ENCODE peak calls at places on chromosome X, in eight cellular contexts. T is K562, U is GM23338, O is sigmoid colon, X is HL-60, K is GM12891, B is SK-N-SH, V is esophagus muscularis mucosa. J is an unnamed sample.

GRCh38 chrX:147533426-147533825 is 378.3 kb upstream of the FMR1 start:
- DNase-seq in T (no peak), U (no peak), O (no peak), X (no peak), K (no peak), B (no peak), V (no peak), J (no peak)

GRCh38 chrX:31302573-31303075 is 230.8 kb upstream of the FTHL17 start:
- DNase-seq in T (no peak), U (no peak), O (no peak), X (no peak), K (no peak), B (no peak), V (no peak), J (no peak)

GRCh38 chrX:150897371-150898319 is 823 bp downstream of the CD99L2 start:
- DNase-seq in T (no peak), U (peak; percentile 57), O (no peak), X (no peak), K (no peak), B (peak; percentile 34), V (no peak), J (peak; percentile 35)

GRCh38 chrX:50698944-50699343 is 115.0 kb downstream of the SHROOM4 start:
- DNase-seq in T (no peak), U (peak; percentile 29), O (no peak), X (no peak), K (no peak), B (no peak), V (no peak), J (no peak)

GRCh38 chrX:40267334-40268118 is 169.8 kb upstream of the BCOR start:
- DNase-seq in T (no peak), U (no peak), O (peak; percentile 71), X (peak; percentile 87), K (peak; percentile 21), B (no peak), V (no peak), J (no peak)

GRCh38 chrX:74521961-74522833 is 92.2 kb downstream of the RLIM start:
- DNase-seq in T (no peak), U (no peak), O (peak; percentile 81), X (no peak), K (no peak), B (peak; percentile 25), V (no peak), J (no peak)

GRCh38 chrX:74593593-74593992 is 20.8 kb downstream of the RLIM start:
- DNase-seq in T (no peak), U (no peak), O (no peak), X (no peak), K (no peak), B (no peak), V (no peak), J (no peak)

GRCh38 chrX:107741318-107741813 is 34.2 kb downstream of the TSC22D3 start:
- DNase-seq in T (no peak), U (no peak), O (no peak), X (no peak), K (no peak), B (no peak), V (no peak), J (no peak)

GRCh38 chrX:1086444-1087409 is 125.7 kb downstream of the CRLF2 start:
- DNase-seq in T (no peak), U (no peak), O (no peak), X (no peak), K (no peak), B (no peak), V (no peak), J (no peak)

GRCh38 chrX:38817004-38817703 is 15.9 kb downstream of the MID1IP1 start:
- DNase-seq in T (peak; percentile 16), U (peak; percentile 42), O (peak; percentile 73), X (no peak), K (no peak), B (no peak), V (no peak), J (peak; percentile 68)

GRCh38 chrX:27735914-27736313 is 71.9 kb upstream of the MAGEB10 start:
- DNase-seq in T (no peak), U (no peak), O (no peak), X (no peak), K (no peak), B (no peak), V (no peak), J (no peak)

GRCh38 chrX:108022491-108023089 is 22.3 kb upstream of the VSIG1 start:
- DNase-seq in T (no peak), U (no peak), O (no peak), X (no peak), K (no peak), B (no peak), V (no peak), J (no peak)

GRCh38 chrX:108736509-108737479 is at the start of gene IRS4:
- DNase-seq in T (no peak), U (peak; percentile 90), O (no peak), X (no peak), K (no peak), B (peak; percentile 46), V (no peak), J (no peak)

GRCh38 chrX:12867746-12868145 is 874 bp downstream of the TLR7 start:
- DNase-seq in T (no peak), U (no peak), O (no peak), X (peak; percentile 49), K (no peak), B (no peak), V (no peak), J (no peak)

GRCh38 chrX:50865311-50865710 is 45.2 kb upstream of the BMP15 start:
- DNase-seq in T (no peak), U (no peak), O (no peak), X (no peak), K (no peak), B (no peak), V (no peak), J (no peak)

GRCh38 chrX:65522739-65523372 is 11.7 kb downstream of the LAS1L start:
- DNase-seq in T (no peak), U (no peak), O (no peak), X (no peak), K (no peak), B (no peak), V (no peak), J (no peak)

GRCh38 chrX:50450324-50450723 is 20.3 kb downstream of the DGKK start:
- DNase-seq in T (no peak), U (no peak), O (no peak), X (no peak), K (no peak), B (no peak), V (no peak), J (no peak)

GRCh38 chrX:110491846-110492620 is 133.4 kb downstream of the RTL9 start:
- DNase-seq in T (no peak), U (no peak), O (no peak), X (no peak), K (no peak), B (no peak), V (no peak), J (no peak)

GRCh38 chrX:134622056-134622812 is 36.0 kb downstream of the PLAC1 start:
- DNase-seq in T (peak; percentile 21), U (peak; percentile 47), O (no peak), X (no peak), K (peak; percentile 36), B (no peak), V (no peak), J (no peak)

GRCh38 chrX:154028502-154029184 is 8.9 kb upstream of the IRAK1 start:
- DNase-seq in T (no peak), U (no peak), O (no peak), X (no peak), K (no peak), B (no peak), V (no peak), J (peak; percentile 63)

GRCh38 chrX:150184487-150184886 is 178.6 kb upstream of the MAMLD1 start:
- DNase-seq in T (no peak), U (no peak), O (no peak), X (no peak), K (no peak), B (no peak), V (peak; percentile 34), J (no peak)

GRCh38 chrX:482702-483203 is 96.0 kb upstream of the PPP2R3B start:
- DNase-seq in T (no peak), U (no peak), O (no peak), X (no peak), K (no peak), B (no peak), V (no peak), J (no peak)

GRCh38 chrX:106612403-106612789 is 618 bp downstream of the RADX start:
- DNase-seq in T (no peak), U (peak; percentile 21), O (no peak), X (no peak), K (no peak), B (no peak), V (no peak), J (no peak)

DNA sequence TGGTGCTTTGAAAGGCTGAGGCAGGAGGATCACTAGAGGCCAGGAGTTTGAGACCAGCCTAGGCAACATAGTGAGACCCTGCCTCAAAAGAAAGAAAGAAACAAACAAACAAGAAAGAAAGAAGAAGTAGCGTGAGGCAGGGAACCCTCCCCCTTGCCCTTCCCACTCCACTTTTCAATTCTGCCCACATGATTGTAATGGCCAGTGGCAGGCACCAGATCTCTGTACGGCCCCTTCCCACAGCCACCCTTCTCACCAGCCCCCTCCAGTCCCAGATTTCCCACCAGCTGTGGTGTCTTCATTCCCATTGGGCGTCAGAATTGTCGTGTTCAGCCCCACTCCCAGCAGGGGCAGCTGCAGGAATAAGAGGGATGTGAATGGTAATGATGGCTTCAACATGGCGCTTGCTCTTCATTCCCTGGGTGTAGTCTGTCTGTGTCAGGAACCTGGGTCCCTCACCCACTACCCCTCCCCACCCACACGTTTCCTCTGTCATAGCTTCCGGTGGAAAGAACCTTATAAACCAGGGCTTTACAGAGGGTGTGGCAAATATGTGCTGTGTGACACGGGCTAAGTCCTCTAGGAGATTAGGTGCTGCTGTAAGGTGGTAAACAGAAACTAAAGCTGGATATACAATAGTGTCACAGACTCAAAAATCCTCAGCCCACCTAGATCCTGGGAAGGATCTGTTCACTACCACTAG is at the start of gene IL2RG:
- DNase-seq in T (peak; percentile 47), U (no peak), O (no peak), X (no peak), K (no peak), B (no peak), V (no peak), J (peak; percentile 72)
- TF ChIP-seq POLR2AphosphoS5 in T (no peak), U (no peak), O (no peak), X (peak; percentile 54), K (peak; percentile 93), B (no peak), V (peak; percentile 33), J (peak; percentile 93)

GRCh38 chrX:102651242-102651967 is at the start of gene GPRASP1:
- DNase-seq in T (no peak), U (peak; percentile 69), O (peak; percentile 91), X (no peak), K (peak; percentile 7), B (peak; percentile 72), V (peak; percentile 91), J (peak; percentile 52)
- TF ChIP-seq POLR2AphosphoS5 in T (no peak), U (no peak), O (peak; percentile 83), X (no peak), K (no peak), B (no peak), V (peak; percentile 80), J (peak; percentile 68)

GRCh38 chrX:57951666-57952319 is 41.5 kb upstream of the ZXDA start:
- DNase-seq in T (no peak), U (no peak), O (peak; percentile 65), X (no peak), K (no peak), B (no peak), V (no peak), J (peak; percentile 26)
- TF ChIP-seq POLR2AphosphoS5 in T (no peak), U (no peak), O (no peak), X (peak; percentile 38), K (no peak), B (no peak), V (peak; percentile 32), J (peak; percentile 25)

GRCh38 chrX:9519546-9520210 is 54.8 kb downstream of the TBL1X start:
- DNase-seq in T (no peak), U (no peak), O (peak; percentile 84), X (no peak), K (no peak), B (no peak), V (no peak), J (no peak)
- TF ChIP-seq POLR2AphosphoS5 in T (no peak), U (no peak), O (peak; percentile 71), X (no peak), K (no peak), B (no peak), V (peak; percentile 51), J (peak; percentile 59)